ENCODE peak calls at places on chromosomes 3 and 15, in nine cellular contexts. One of them, this sample, is unnamed.

GRCh38 chr15:90402230-90402629 is 14.2 kb downstream of the IQGAP1 start:
- DNase-seq in hepatocyte: peak; percentile 17
- DNase-seq in mesenchymal stem cell: peak; percentile 85
- DNase-seq in mammary epithelial cell: peak; percentile 80
- DNase-seq in dorsolateral prefrontal cortex: no peak
- DNase-seq in GM23248: peak; percentile 90
- DNase-seq in neural progenitor cell: no peak
- DNase-seq in HCT116: peak; percentile 54
- DNase-seq in CD8-positive, alpha-beta memory T cell: no peak
- DNase-seq in this sample: peak; percentile 80

GRCh38 chr3:154181127-154181691 is 60.0 kb downstream of the ARHGEF26 start:
- DNase-seq in hepatocyte: peak; percentile 45
- DNase-seq in mesenchymal stem cell: no peak
- DNase-seq in mammary epithelial cell: no peak
- DNase-seq in dorsolateral prefrontal cortex: no peak
- DNase-seq in GM23248: no peak
- DNase-seq in neural progenitor cell: peak; percentile 23
- DNase-seq in HCT116: no peak
- DNase-seq in CD8-positive, alpha-beta memory T cell: no peak
- DNase-seq in this sample: no peak

GRCh38 chr3:18795078-18795477 is 353.2 kb upstream of the KCNH8 start:
- DNase-seq in hepatocyte: no peak
- DNase-seq in mesenchymal stem cell: no peak
- DNase-seq in mammary epithelial cell: no peak
- DNase-seq in dorsolateral prefrontal cortex: no peak
- DNase-seq in GM23248: no peak
- DNase-seq in neural progenitor cell: no peak
- DNase-seq in HCT116: no peak
- DNase-seq in CD8-positive, alpha-beta memory T cell: no peak
- DNase-seq in this sample: no peak

GRCh38 chr15:44537728-44538240 is 837 bp downstream of the EIF3J start:
- DNase-seq in hepatocyte: peak; percentile 47
- DNase-seq in mesenchymal stem cell: peak; percentile 79
- DNase-seq in mammary epithelial cell: no peak
- DNase-seq in dorsolateral prefrontal cortex: no peak
- DNase-seq in GM23248: no peak
- DNase-seq in neural progenitor cell: no peak
- DNase-seq in HCT116: no peak
- DNase-seq in CD8-positive, alpha-beta memory T cell: no peak
- DNase-seq in this sample: no peak

GRCh38 chr3:172244011-172244410 is 204.2 kb downstream of the GHSR start:
- DNase-seq in hepatocyte: no peak
- DNase-seq in mesenchymal stem cell: peak; percentile 37
- DNase-seq in mammary epithelial cell: peak; percentile 91
- DNase-seq in dorsolateral prefrontal cortex: no peak
- DNase-seq in GM23248: peak; percentile 72
- DNase-seq in neural progenitor cell: no peak
- DNase-seq in HCT116: peak; percentile 18
- DNase-seq in CD8-positive, alpha-beta memory T cell: no peak
- DNase-seq in this sample: no peak

GRCh38 chr3:101635345-101635744 is 41.6 kb downstream of the ZBTB11 start:
- DNase-seq in hepatocyte: no peak
- DNase-seq in mesenchymal stem cell: no peak
- DNase-seq in mammary epithelial cell: no peak
- DNase-seq in dorsolateral prefrontal cortex: no peak
- DNase-seq in GM23248: no peak
- DNase-seq in neural progenitor cell: no peak
- DNase-seq in HCT116: no peak
- DNase-seq in CD8-positive, alpha-beta memory T cell: no peak
- DNase-seq in this sample: no peak

GRCh38 chr15:30991301-30992072 is at the start of gene MTMR10:
- DNase-seq in hepatocyte: peak; percentile 94
- DNase-seq in mesenchymal stem cell: peak; percentile 80
- DNase-seq in mammary epithelial cell: peak; percentile 76
- DNase-seq in dorsolateral prefrontal cortex: peak; percentile 69
- DNase-seq in GM23248: peak; percentile 91
- DNase-seq in neural progenitor cell: peak; percentile 91
- DNase-seq in HCT116: peak; percentile 36
- DNase-seq in CD8-positive, alpha-beta memory T cell: peak; percentile 57
- DNase-seq in this sample: peak; percentile 83

GRCh38 chr3:29441020-29441324 is 160.1 kb downstream of the RBMS3 start:
- DNase-seq in hepatocyte: peak; percentile 16
- DNase-seq in mesenchymal stem cell: no peak
- DNase-seq in mammary epithelial cell: no peak
- DNase-seq in dorsolateral prefrontal cortex: no peak
- DNase-seq in GM23248: no peak
- DNase-seq in neural progenitor cell: no peak
- DNase-seq in HCT116: no peak
- DNase-seq in CD8-positive, alpha-beta memory T cell: no peak
- DNase-seq in this sample: no peak

GRCh38 chr15:71355268-71355667 is 240.0 kb downstream of the THSD4 start:
- DNase-seq in hepatocyte: no peak
- DNase-seq in mesenchymal stem cell: no peak
- DNase-seq in mammary epithelial cell: peak; percentile 76
- DNase-seq in dorsolateral prefrontal cortex: no peak
- DNase-seq in GM23248: no peak
- DNase-seq in neural progenitor cell: no peak
- DNase-seq in HCT116: no peak
- DNase-seq in CD8-positive, alpha-beta memory T cell: no peak
- DNase-seq in this sample: no peak

GRCh38 chr3:100993309-100993708 is at the start of gene ABI3BP:
- DNase-seq in hepatocyte: peak; percentile 86
- DNase-seq in mesenchymal stem cell: peak; percentile 87
- DNase-seq in mammary epithelial cell: peak; percentile 65
- DNase-seq in dorsolateral prefrontal cortex: peak; percentile 59
- DNase-seq in GM23248: peak; percentile 95
- DNase-seq in neural progenitor cell: peak; percentile 20
- DNase-seq in HCT116: peak; percentile 29
- DNase-seq in CD8-positive, alpha-beta memory T cell: no peak
- DNase-seq in this sample: peak; percentile 91

GRCh38 chr15:77722759-77723460 is 90.2 kb upstream of the LINGO1 start:
- DNase-seq in hepatocyte: no peak
- DNase-seq in mesenchymal stem cell: no peak
- DNase-seq in mammary epithelial cell: no peak
- DNase-seq in dorsolateral prefrontal cortex: no peak
- DNase-seq in GM23248: no peak
- DNase-seq in neural progenitor cell: no peak
- DNase-seq in HCT116: no peak
- DNase-seq in CD8-positive, alpha-beta memory T cell: no peak
- DNase-seq in this sample: no peak

GRCh38 chr3:45000823-45001222 is 24.8 kb downstream of the EXOSC7 start:
- DNase-seq in hepatocyte: no peak
- DNase-seq in mesenchymal stem cell: no peak
- DNase-seq in mammary epithelial cell: no peak
- DNase-seq in dorsolateral prefrontal cortex: no peak
- DNase-seq in GM23248: no peak
- DNase-seq in neural progenitor cell: no peak
- DNase-seq in HCT116: no peak
- DNase-seq in CD8-positive, alpha-beta memory T cell: no peak
- DNase-seq in this sample: no peak

GRCh38 chr3:140552898-140553297 is 125.0 kb upstream of the TRIM42 start:
- DNase-seq in hepatocyte: no peak
- DNase-seq in mesenchymal stem cell: no peak
- DNase-seq in mammary epithelial cell: peak; percentile 65
- DNase-seq in dorsolateral prefrontal cortex: no peak
- DNase-seq in GM23248: peak; percentile 27
- DNase-seq in neural progenitor cell: no peak
- DNase-seq in HCT116: no peak
- DNase-seq in CD8-positive, alpha-beta memory T cell: no peak
- DNase-seq in this sample: no peak

GRCh38 chr3:13346481-13347389 is 73.4 kb downstream of the NUP210 start:
- DNase-seq in hepatocyte: no peak
- DNase-seq in mesenchymal stem cell: no peak
- DNase-seq in mammary epithelial cell: no peak
- DNase-seq in dorsolateral prefrontal cortex: peak; percentile 86
- DNase-seq in GM23248: no peak
- DNase-seq in neural progenitor cell: peak; percentile 73
- DNase-seq in HCT116: no peak
- DNase-seq in CD8-positive, alpha-beta memory T cell: peak; percentile 49
- DNase-seq in this sample: peak; percentile 71

DNA sequence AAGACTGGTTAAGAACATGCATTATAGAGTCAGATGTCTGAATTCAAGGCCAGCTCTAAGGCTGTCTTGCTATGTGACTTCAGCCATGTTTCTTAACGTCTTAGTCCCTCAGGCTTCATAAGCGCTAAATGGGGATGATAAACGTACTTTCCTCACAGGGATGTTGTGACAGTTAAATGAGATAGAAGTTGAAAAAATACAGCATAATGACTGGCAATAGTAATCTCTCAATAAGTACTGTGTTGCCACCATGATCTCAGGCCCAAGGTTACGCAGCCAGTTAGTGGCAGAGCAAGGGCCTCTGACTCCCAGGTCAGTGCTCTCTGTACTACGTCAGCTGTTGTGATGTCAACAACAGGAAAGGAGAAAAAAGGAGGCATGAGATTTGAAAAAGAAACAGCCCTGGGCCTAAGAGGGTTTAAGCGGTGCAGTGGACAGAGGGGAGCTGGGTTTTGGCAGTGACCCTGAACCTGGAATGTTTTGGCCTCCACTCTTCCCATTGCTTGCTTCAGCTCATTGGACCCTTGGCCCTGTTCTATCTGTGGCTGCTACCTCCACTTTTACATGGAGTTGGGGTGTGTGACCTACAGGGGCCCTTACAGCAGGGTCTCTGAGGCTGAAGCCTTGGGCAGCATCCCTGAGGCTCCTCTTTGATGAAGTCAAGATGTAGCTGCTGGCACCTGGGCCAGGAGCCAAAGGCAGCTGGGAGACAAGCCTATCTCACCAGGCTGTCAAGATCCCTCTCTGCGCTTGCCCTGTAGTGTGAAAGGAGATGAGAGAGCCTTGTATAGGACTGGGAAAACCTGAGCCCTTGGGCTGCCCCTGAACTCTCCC is 8.4 kb downstream of the DISP2 start:
- DNase-seq in hepatocyte: no peak
- DNase-seq in mesenchymal stem cell: no peak
- DNase-seq in mammary epithelial cell: no peak
- DNase-seq in dorsolateral prefrontal cortex: no peak
- DNase-seq in GM23248: no peak
- DNase-seq in neural progenitor cell: no peak
- DNase-seq in HCT116: no peak
- DNase-seq in CD8-positive, alpha-beta memory T cell: no peak
- DNase-seq in this sample: no peak
- H3K27ac ChIP-seq in hepatocyte: no peak overlapping the region
- H3K27ac ChIP-seq in mesenchymal stem cell: no peak overlapping the region
- H3K27ac ChIP-seq in mammary epithelial cell: no peak overlapping the region
- H3K27ac ChIP-seq in dorsolateral prefrontal cortex: no peak overlapping the region
- H3K27ac ChIP-seq in GM23248: no peak overlapping the region
- H3K27ac ChIP-seq in neural progenitor cell: no peak overlapping the region
- H3K27ac ChIP-seq in HCT116: no peak overlapping the region
- H3K27ac ChIP-seq in CD8-positive, alpha-beta memory T cell: no peak overlapping the region
- H3K27ac ChIP-seq in this sample: no peak overlapping the region

GRCh38 chr3:114019486-114019885 is 36.8 kb downstream of the CCDC191 start:
- DNase-seq in hepatocyte: no peak
- DNase-seq in mesenchymal stem cell: no peak
- DNase-seq in mammary epithelial cell: no peak
- DNase-seq in dorsolateral prefrontal cortex: no peak
- DNase-seq in GM23248: no peak
- DNase-seq in neural progenitor cell: no peak
- DNase-seq in HCT116: no peak
- DNase-seq in CD8-positive, alpha-beta memory T cell: no peak
- DNase-seq in this sample: no peak
- H3K4me3 ChIP-seq in hepatocyte: no peak overlapping the region
- H3K4me3 ChIP-seq in mesenchymal stem cell: no peak overlapping the region
- H3K4me3 ChIP-seq in mammary epithelial cell: no peak overlapping the region
- H3K4me3 ChIP-seq in dorsolateral prefrontal cortex: no peak overlapping the region
- H3K4me3 ChIP-seq in GM23248: no peak overlapping the region
- H3K4me3 ChIP-seq in neural progenitor cell: no peak overlapping the region
- H3K4me3 ChIP-seq in HCT116: no peak overlapping the region
- H3K4me3 ChIP-seq in CD8-positive, alpha-beta memory T cell: no peak overlapping the region
- H3K4me3 ChIP-seq in this sample: no peak overlapping the region

GRCh38 chr3:48433472-48434118 is 3.7 kb upstream of the PLXNB1 start:
- DNase-seq in hepatocyte: peak; percentile 79
- DNase-seq in mesenchymal stem cell: no peak
- DNase-seq in mammary epithelial cell: peak; percentile 70
- DNase-seq in dorsolateral prefrontal cortex: no peak
- DNase-seq in GM23248: peak; percentile 83
- DNase-seq in neural progenitor cell: peak; percentile 69
- DNase-seq in HCT116: no peak
- DNase-seq in CD8-positive, alpha-beta memory T cell: no peak
- DNase-seq in this sample: no peak
- H3K27ac ChIP-seq in hepatocyte: peak overlapping the region; percentile 96
- H3K27ac ChIP-seq in mesenchymal stem cell: no peak overlapping the region
- H3K27ac ChIP-seq in mammary epithelial cell: peak overlapping the region; percentile 86
- H3K27ac ChIP-seq in dorsolateral prefrontal cortex: no peak overlapping the region
- H3K27ac ChIP-seq in GM23248: peak overlapping the region; percentile 59
- H3K27ac ChIP-seq in neural progenitor cell: peak overlapping the region; percentile 71
- H3K27ac ChIP-seq in HCT116: peak overlapping the region; percentile 62
- H3K27ac ChIP-seq in CD8-positive, alpha-beta memory T cell: no peak overlapping the region
- H3K27ac ChIP-seq in this sample: no peak overlapping the region

GRCh38 chr3:26621891-26622633 is 510 bp upstream of the LRRC3B start:
- DNase-seq in hepatocyte: peak; percentile 7
- DNase-seq in mesenchymal stem cell: no peak
- DNase-seq in mammary epithelial cell: no peak
- DNase-seq in dorsolateral prefrontal cortex: no peak
- DNase-seq in GM23248: no peak
- DNase-seq in neural progenitor cell: peak; percentile 36
- DNase-seq in HCT116: no peak
- DNase-seq in CD8-positive, alpha-beta memory T cell: no peak
- DNase-seq in this sample: no peak
- H3K4me3 ChIP-seq in hepatocyte: peak overlapping the region; percentile 30
- H3K4me3 ChIP-seq in mesenchymal stem cell: no peak overlapping the region
- H3K4me3 ChIP-seq in mammary epithelial cell: no peak overlapping the region
- H3K4me3 ChIP-seq in dorsolateral prefrontal cortex: peak overlapping the region; percentile 62
- H3K4me3 ChIP-seq in GM23248: no peak overlapping the region
- H3K4me3 ChIP-seq in neural progenitor cell: peak overlapping the region; percentile 75
- H3K4me3 ChIP-seq in HCT116: no peak overlapping the region
- H3K4me3 ChIP-seq in CD8-positive, alpha-beta memory T cell: no peak overlapping the region
- H3K4me3 ChIP-seq in this sample: no peak overlapping the region

GRCh38 chr3:152403632-152404066 is 134.9 kb downstream of the MBNL1 start:
- DNase-seq in hepatocyte: peak; percentile 9
- DNase-seq in mesenchymal stem cell: peak; percentile 90
- DNase-seq in mammary epithelial cell: no peak
- DNase-seq in dorsolateral prefrontal cortex: no peak
- DNase-seq in GM23248: no peak
- DNase-seq in neural progenitor cell: no peak
- DNase-seq in HCT116: no peak
- DNase-seq in CD8-positive, alpha-beta memory T cell: no peak
- DNase-seq in this sample: peak; percentile 60
- H3K27ac ChIP-seq in hepatocyte: peak overlapping the region; percentile 56
- H3K27ac ChIP-seq in mesenchymal stem cell: no peak overlapping the region
- H3K27ac ChIP-seq in mammary epithelial cell: no peak overlapping the region
- H3K27ac ChIP-seq in dorsolateral prefrontal cortex: peak overlapping the region; percentile 68
- H3K27ac ChIP-seq in GM23248: peak overlapping the region; percentile 18
- H3K27ac ChIP-seq in neural progenitor cell: no peak overlapping the region
- H3K27ac ChIP-seq in HCT116: no peak overlapping the region
- H3K27ac ChIP-seq in CD8-positive, alpha-beta memory T cell: no peak overlapping the region
- H3K27ac ChIP-seq in this sample: no peak overlapping the region

DNA sequence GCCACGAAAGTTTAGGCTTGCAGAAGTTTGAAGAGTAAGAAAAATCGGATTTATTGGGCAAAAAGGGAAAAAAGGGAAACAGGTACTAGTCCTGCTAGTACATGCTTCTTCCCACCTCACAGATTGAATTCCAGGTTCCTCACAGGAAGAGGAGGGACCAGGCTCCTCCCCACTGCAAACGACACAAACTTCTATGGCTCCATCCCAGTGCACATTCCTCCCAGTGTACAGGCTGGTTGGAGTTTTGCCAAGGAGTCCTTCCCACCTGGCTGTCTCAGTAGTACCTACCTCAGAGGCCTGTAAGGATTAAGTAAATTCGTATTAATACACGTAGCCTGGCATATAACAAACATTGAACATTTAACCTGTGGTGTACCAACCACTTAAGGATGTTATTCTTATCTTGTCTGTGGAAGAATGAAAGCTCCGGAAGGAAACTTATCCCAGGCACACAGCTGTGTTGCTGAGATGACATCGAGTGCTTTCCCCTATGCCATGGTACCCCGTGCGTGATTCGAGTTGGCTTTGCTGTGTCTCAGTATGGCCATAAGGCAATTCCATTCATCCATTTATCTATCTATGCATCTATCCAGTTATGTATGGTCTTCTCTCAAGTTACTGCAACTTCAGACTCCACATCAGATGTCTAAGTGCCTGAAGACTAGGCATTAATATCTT is 294.3 kb downstream of the LRTM1 start:
- DNase-seq in hepatocyte: no peak
- DNase-seq in mesenchymal stem cell: no peak
- DNase-seq in mammary epithelial cell: peak; percentile 9
- DNase-seq in dorsolateral prefrontal cortex: no peak
- DNase-seq in GM23248: no peak
- DNase-seq in neural progenitor cell: no peak
- DNase-seq in HCT116: no peak
- DNase-seq in CD8-positive, alpha-beta memory T cell: no peak
- DNase-seq in this sample: no peak
- H3K4me3 ChIP-seq in hepatocyte: no peak overlapping the region
- H3K4me3 ChIP-seq in mesenchymal stem cell: no peak overlapping the region
- H3K4me3 ChIP-seq in mammary epithelial cell: no peak overlapping the region
- H3K4me3 ChIP-seq in dorsolateral prefrontal cortex: no peak overlapping the region
- H3K4me3 ChIP-seq in GM23248: no peak overlapping the region
- H3K4me3 ChIP-seq in neural progenitor cell: no peak overlapping the region
- H3K4me3 ChIP-seq in HCT116: no peak overlapping the region
- H3K4me3 ChIP-seq in CD8-positive, alpha-beta memory T cell: no peak overlapping the region
- H3K4me3 ChIP-seq in this sample: no peak overlapping the region